ENCODE peak calls at places on chromosome 1, in five cellular contexts. X is left colon, B is prostate gland, P is breast epithelium, K is C1 segment of cervical spinal cord. O is an unnamed sample.

GRCh38 chr1:245556057-245556456 is 401.3 kb downstream of the KIF26B start:
- DNase-seq in P (no peak), K (no peak), B (no peak), X (no peak), O (no peak)

GRCh38 chr1:109181085-109181806 is 32.5 kb upstream of the SARS1 start:
- DNase-seq in K (no peak), X (no peak), P (no peak), B (peak), O (no peak)

GRCh38 chr1:109756848-109757521 is 6.7 kb downstream of the EPS8L3 start:
- DNase-seq in P (no peak), B (no peak), X (no peak), K (no peak), O (no peak)

GRCh38 chr1:170495006-170495405 is 37.0 kb upstream of the GORAB start:
- DNase-seq in K (no peak), B (no peak), X (no peak), P (no peak), O (no peak)

GRCh38 chr1:180927348-180927747 is 14.7 kb downstream of the KIAA1614 start:
- DNase-seq in B (no peak), X (no peak), K (no peak), P (no peak), O (peak)

GRCh38 chr1:33943978-33944377 is 80.1 kb downstream of the HMGB4 start:
- DNase-seq in X (no peak), B (no peak), P (no peak), K (no peak), O (no peak)

GRCh38 chr1:85449356-85449755 is 15.6 kb downstream of the DDAH1 start:
- DNase-seq in P (no peak), X (peak), K (no peak), B (no peak), O (peak)

GRCh38 chr1:55141295-55141893 is 73.8 kb downstream of the USP24 start:
- DNase-seq in B (no peak), K (no peak), X (no peak), P (no peak), O (no peak)

GRCh38 chr1:42932442-42932941 is 26.2 kb downstream of the SLC2A1 start:
- DNase-seq in K (no peak), B (no peak), P (peak), X (peak), O (no peak)

GRCh38 chr1:226590626-226591025 is 42.1 kb downstream of the STUM start:
- DNase-seq in X (no peak), B (no peak), K (no peak), P (no peak), O (no peak)

GRCh38 chr1:1426961-1427934 is 6.2 kb upstream of the ANKRD65 start:
- DNase-seq in B (no peak), X (no peak), K (no peak), P (peak), O (peak)

O was measured in NCI-H1694 treated with DMSO at 0.1 percent for 48 hours.